ENCODE peak calls at places on chromosomes 16 and 17, in five cellular contexts. J is GM06990, Z is Panc1, M is astrocyte, I is H9. Q is an unnamed sample.
A peak's percentile ranks its signal among the peaks of the same experiment; 100 is the strongest.

GRCh38 chr16:1964046-1964505 is 550 bp downstream of the RPS2 start:
- DNase-seq in J (peak; percentile 67), Z (no peak), M (peak; percentile 15), I (no peak), Q (no peak)

GRCh38 chr16:68257906-68258800 is 6.2 kb upstream of the SLC7A6 start:
- DNase-seq in J (peak; percentile 46), Z (no peak), M (peak; percentile 17), I (no peak), Q (peak; percentile 18)

GRCh38 chr17:2854662-2855061 is 58.4 kb downstream of the RAP1GAP2 start:
- DNase-seq in J (no peak), Z (no peak), M (no peak), I (no peak), Q (no peak)

GRCh38 chr16:20675488-20676267 is 21.8 kb downstream of the ACSM1 start:
- DNase-seq in J (no peak), Z (no peak), M (no peak), I (peak; percentile 79), Q (no peak)

GRCh38 chr16:1825864-1826690 is 548 bp downstream of the HAGH start:
- DNase-seq in J (peak; percentile 82), Z (no peak), M (peak; percentile 34), I (no peak), Q (no peak)

GRCh38 chr16:2191446-2191706 is 5.0 kb downstream of the CASKIN1 start:
- DNase-seq in J (no peak), Z (no peak), M (no peak), I (no peak), Q (no peak)

GRCh38 chr17:76408037-76408849 is 23.8 kb downstream of the SPHK1 start:
- DNase-seq in J (no peak), Z (no peak), M (no peak), I (peak; percentile 78), Q (no peak)

GRCh38 chr16:88527186-88527936 is 42.8 kb upstream of the ZC3H18 start:
- DNase-seq in J (peak; percentile 61), Z (peak; percentile 4), M (peak; percentile 14), I (peak; percentile 81), Q (peak; percentile 29)

GRCh38 chr16:27843800-27844199 is 219.7 kb downstream of the GSG1L start:
- DNase-seq in J (no peak), Z (no peak), M (no peak), I (peak; percentile 12), Q (no peak)

GRCh38 chr16:4159726-4160125 is 43.5 kb upstream of the ADCY9 start:
- DNase-seq in J (no peak), Z (no peak), M (no peak), I (no peak), Q (no peak)

GRCh38 chr16:57042157-57043111 is 49.9 kb upstream of the CPNE2 start:
- DNase-seq in J (peak; percentile 74), Z (no peak), M (peak; percentile 59), I (no peak), Q (no peak)

GRCh38 chr17:45688820-45689219 is 95.3 kb upstream of the CRHR1 start:
- DNase-seq in J (no peak), Z (no peak), M (no peak), I (no peak), Q (no peak)

GRCh38 chr16:83676056-83676455 is 131.7 kb upstream of the HSBP1 start:
- DNase-seq in J (no peak), Z (no peak), M (no peak), I (no peak), Q (no peak)

GRCh38 chr17:41498276-41498675 is 7.1 kb downstream of the KRT13 start:
- DNase-seq in J (no peak), Z (no peak), M (no peak), I (no peak), Q (no peak)

GRCh38 chr17:36731091-36731490 is 129.7 kb downstream of the MRM1 start:
- DNase-seq in J (no peak), Z (no peak), M (no peak), I (no peak), Q (no peak)

GRCh38 chr16:84414789-84415326 is 46.5 kb downstream of the ATP2C2 start:
- DNase-seq in J (no peak), Z (no peak), M (no peak), I (no peak), Q (no peak)

GRCh38 chr17:61161615-61162134 is 238.0 kb upstream of the TBX2 start:
- DNase-seq in J (no peak), Z (no peak), M (no peak), I (no peak), Q (no peak)

GRCh38 chr17:28925912-28926365 is 23.1 kb upstream of the DHRS13 start:
- DNase-seq in J (no peak), Z (peak; percentile 65), M (peak; percentile 92), I (no peak), Q (peak; percentile 51)

GRCh38 chr17:77681820-77682219 is 276.7 kb upstream of the TNRC6C start:
- DNase-seq in J (no peak), Z (no peak), M (no peak), I (peak; percentile 21), Q (no peak)

GRCh38 chr17:80931421-80932265 is 60.0 kb upstream of the CHMP6 start:
- DNase-seq in J (no peak), Z (no peak), M (peak; percentile 83), I (peak; percentile 73), Q (peak; percentile 89)

GRCh38 chr16:30904114-30904780 is 7.8 kb downstream of the CTF1 start:
- DNase-seq in J (no peak), Z (no peak), M (no peak), I (no peak), Q (no peak)

GRCh38 chr16:65546353-65546791 is 424.5 kb upstream of the CDH11 start:
- DNase-seq in J (no peak), Z (no peak), M (peak; percentile 79), I (no peak), Q (no peak)

GRCh38 chr16:31286421-31287032 is 26.8 kb downstream of the ITGAM start:
- DNase-seq in J (no peak), Z (no peak), M (no peak), I (no peak), Q (no peak)

GRCh38 chr16:1705688-1706385 is at the start of gene MAPK8IP3:
- DNase-seq in J (peak; percentile 95), Z (no peak), M (peak; percentile 59), I (peak; percentile 92), Q (peak; percentile 77)

GRCh38 chr17:13002761-13003453 is 14.9 kb downstream of the ELAC2 start:
- DNase-seq in J (no peak), Z (no peak), M (peak; percentile 40), I (peak; percentile 78), Q (peak; percentile 80)

GRCh38 chr16:50688867-50689266 is 4.5 kb upstream of the NOD2 start:
- DNase-seq in J (no peak), Z (no peak), M (no peak), I (no peak), Q (no peak)

GRCh38 chr17:50682938-50683337 is 24.8 kb downstream of the ANKRD40 start:
- DNase-seq in J (no peak), Z (no peak), M (no peak), I (no peak), Q (no peak)

GRCh38 chr17:57296231-57296630 is 39.9 kb downstream of the MSI2 start:
- DNase-seq in J (no peak), Z (no peak), M (no peak), I (no peak), Q (peak; percentile 11)

GRCh38 chr16:66616592-66616991 is 12.1 kb downstream of the CMTM3 start:
- DNase-seq in J (no peak), Z (no peak), M (peak; percentile 49), I (no peak), Q (no peak)

GRCh38 chr17:40486513-40487370 is 14.7 kb downstream of the TNS4 start:
- DNase-seq in J (no peak), Z (no peak), M (peak; percentile 89), I (no peak), Q (peak; percentile 77)
- H3K27me3 ChIP-seq in J (peaks cover 5% of the 10 kb centered on the region), Z (no peaks in the 10 kb centered on the region), M (no peaks in the 10 kb centered on the region), I (no peaks in the 10 kb centered on the region), Q (no peaks in the 10 kb centered on the region)

DNA sequence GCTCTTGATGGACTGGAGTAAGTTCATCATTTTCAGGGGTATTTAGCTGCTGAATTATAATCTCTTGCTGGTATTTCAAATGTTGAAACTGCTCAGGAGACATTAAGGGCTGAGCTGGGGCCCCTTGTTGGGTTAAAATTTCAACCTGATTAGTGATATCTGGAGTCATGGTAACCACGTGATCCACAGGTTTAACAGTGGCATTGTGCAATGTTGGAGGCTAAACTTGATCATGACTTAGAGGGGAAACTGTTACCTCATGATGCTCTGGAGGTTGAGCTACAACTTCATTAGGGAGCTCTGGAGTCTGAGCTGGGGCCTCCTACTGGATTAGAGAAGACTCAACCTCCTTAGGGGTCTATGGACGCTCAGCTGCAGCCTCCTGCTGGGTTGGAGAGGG is 17.2 kb upstream of the MPP2 start:
- DNase-seq in J (no peak), Z (no peak), M (no peak), I (no peak), Q (no peak)
- H3K27me3 ChIP-seq in J (no peaks in the 10 kb centered on the region), Z (no peaks in the 10 kb centered on the region), M (peaks cover 49% of the 10 kb centered on the region), I (no peaks in the 10 kb centered on the region), Q (peaks cover 21% of the 10 kb centered on the region)

DNA sequence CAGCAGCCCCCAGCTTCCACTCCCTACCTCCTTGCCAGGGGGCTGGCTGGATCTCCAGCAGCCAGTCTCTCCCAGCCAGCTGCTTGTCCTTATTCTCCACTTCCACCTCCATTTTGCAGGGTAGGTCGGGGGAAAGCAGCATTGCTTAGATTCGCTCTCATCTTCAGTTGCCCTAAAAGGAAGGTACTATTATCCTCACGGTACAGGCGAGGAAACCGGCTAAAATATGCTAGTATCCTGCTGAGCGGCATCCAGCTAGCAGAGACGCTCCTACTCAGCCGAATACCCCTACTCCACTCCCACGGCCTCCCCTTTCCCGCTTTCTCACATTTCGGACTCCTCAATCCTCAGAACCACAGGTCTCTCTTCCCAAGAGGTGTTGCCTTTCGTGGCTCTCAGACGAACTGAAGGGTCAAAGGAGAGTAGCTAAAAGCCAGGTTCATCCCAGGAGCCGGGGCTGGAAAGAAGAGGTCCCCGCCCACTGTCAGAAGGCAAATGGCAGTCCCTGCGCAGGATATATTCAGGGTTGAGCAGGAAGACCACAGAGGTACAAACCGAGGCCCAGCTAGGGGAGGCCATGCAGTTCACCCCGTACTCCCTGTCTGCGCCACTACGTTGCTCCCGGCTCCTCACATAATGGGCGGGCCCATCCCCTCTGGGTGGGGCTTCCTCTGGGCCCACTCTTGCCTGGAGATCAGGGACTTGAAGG is 1.6 kb upstream of the RAB11FIP4 start:
- DNase-seq in J (no peak), Z (no peak), M (no peak), I (peak; percentile 57), Q (no peak)
- H3K27me3 ChIP-seq in J (peaks cover 3% of the 10 kb centered on the region), Z (no peaks in the 10 kb centered on the region), M (peaks cover 11% of the 10 kb centered on the region), I (no peaks in the 10 kb centered on the region), Q (peaks cover 18% of the 10 kb centered on the region)

DNA sequence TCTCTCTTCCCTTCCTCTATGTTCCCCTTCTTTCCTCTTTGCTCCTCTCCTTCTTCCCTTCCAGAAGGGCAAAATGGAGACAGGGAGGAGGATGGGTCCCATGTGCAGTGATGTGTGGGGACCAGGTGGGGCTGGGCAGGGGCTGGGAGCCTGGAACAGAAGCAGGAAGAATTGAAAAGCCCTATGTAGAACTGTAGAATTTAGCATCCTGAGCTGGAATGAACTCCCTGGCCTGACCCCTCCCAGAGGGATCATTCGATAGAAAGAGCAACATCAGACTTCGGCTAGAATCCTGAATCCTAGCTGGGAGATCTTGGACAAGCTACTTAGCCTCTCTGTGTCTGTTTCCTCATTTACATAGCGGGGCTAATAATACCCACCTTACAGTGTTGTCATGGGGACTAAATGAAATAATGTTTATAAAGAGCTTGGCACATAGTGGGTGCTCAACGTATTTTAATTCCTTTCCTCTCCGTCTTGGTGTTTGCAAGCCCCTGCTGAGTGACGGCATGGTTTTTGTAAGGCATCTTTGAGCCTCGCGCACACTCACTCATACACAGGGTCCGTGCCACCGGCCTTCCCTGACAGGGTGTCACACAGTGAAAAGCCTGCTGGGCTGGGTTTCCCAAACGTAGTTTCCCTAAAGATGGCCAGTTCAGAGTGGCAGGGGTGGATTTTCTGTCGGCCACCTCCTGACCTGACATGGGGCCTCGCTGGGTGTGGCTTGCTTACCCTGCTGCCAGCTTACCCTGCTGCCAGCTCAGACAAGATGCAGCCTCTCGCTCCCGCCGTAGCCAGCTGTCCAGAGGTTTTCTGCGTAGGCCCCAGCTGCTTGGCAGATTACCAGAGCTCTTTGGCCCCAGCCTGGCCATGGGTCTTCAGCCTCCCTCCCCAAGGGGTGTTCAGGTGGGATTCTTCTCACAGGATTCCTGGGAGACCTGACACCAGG is 6.1 kb upstream of the ARHGAP23 start:
- DNase-seq in J (no peak), Z (no peak), M (no peak), I (no peak), Q (no peak)
- H3K27me3 ChIP-seq in J (peaks cover 4% of the 10 kb centered on the region), Z (no peaks in the 10 kb centered on the region), M (peaks cover 20% of the 10 kb centered on the region), I (peaks cover 3% of the 10 kb centered on the region), Q (peaks cover 14% of the 10 kb centered on the region)

Q was measured in brain microvascular endothelial cell.